ENCODE peak calls at places on chromosomes 6 and 20, in nine cellular contexts. C is heart right ventricle, B is HCT116, D is fibroblast of lung, Q is thoracic aorta, Z is left lung, R is psoas muscle, Y is A549, S is PC-3. J is an unnamed sample.
A peak's percentile ranks its signal among the peaks of the same experiment; 100 is the strongest.

GRCh38 chr6:128410584-128410983 is 109.8 kb downstream of the PTPRK start:
- DNase-seq in Y (no peak), B (no peak), Z (no peak), C (no peak), S (peak; percentile 62), Q (no peak), R (no peak), D (no peak), J (no peak)

GRCh38 chr20:53224851-53225250 is 252.7 kb downstream of the TSHZ2 start:
- DNase-seq in Y (no peak), Z (no peak), S (no peak), B (no peak), R (no peak), D (peak; percentile 84), C (no peak), Q (no peak), J (no peak)

GRCh38 chr6:77290798-77291197 is 172.5 kb downstream of the HTR1B start:
- DNase-seq in Z (no peak), Q (no peak), C (no peak), R (no peak), D (no peak), Y (no peak), S (no peak), B (no peak), J (no peak)

GRCh38 chr6:16128759-16129622 is at the start of gene MYLIP:
- DNase-seq in Y (peak; percentile 90), B (peak; percentile 81), S (peak; percentile 93), Z (peak; percentile 98), Q (peak; percentile 88), R (peak; percentile 98), C (peak; percentile 99), D (peak; percentile 86), J (peak; percentile 97)

GRCh38 chr6:167013946-167014345 is 14.7 kb downstream of the CEP43 start:
- DNase-seq in Y (no peak), R (no peak), C (no peak), D (no peak), Q (no peak), S (no peak), B (no peak), Z (no peak), J (no peak)

GRCh38 chr6:158500016-158500735 is 59.7 kb upstream of the TMEM181 start:
- DNase-seq in Z (no peak), R (no peak), B (no peak), Y (no peak), Q (no peak), S (peak; percentile 33), D (peak; percentile 25), C (no peak), J (no peak)

GRCh38 chr20:33640287-33640686 is 21.8 kb upstream of the C20orf144 start:
- DNase-seq in D (no peak), Q (no peak), R (no peak), B (no peak), S (no peak), Y (no peak), C (no peak), Z (peak; percentile 43), J (no peak)

GRCh38 chr6:44569131-44569530 is 181.6 kb downstream of the CDC5L start:
- DNase-seq in S (no peak), R (no peak), Z (no peak), D (no peak), C (no peak), Y (no peak), Q (no peak), B (no peak), J (no peak)

GRCh38 chr6:3644613-3645012 is 106.9 kb downstream of the PXDC1 start:
- DNase-seq in Z (no peak), Q (no peak), S (no peak), B (no peak), D (no peak), Y (no peak), C (no peak), R (no peak), J (no peak)

GRCh38 chr6:36129889-36130671 is at the start of gene MAPK13:
- DNase-seq in C (no peak), Q (no peak), R (no peak), B (no peak), S (peak; percentile 58), Z (peak; percentile 89), Y (no peak), D (peak; percentile 15), J (peak; percentile 71)

GRCh38 chr6:144543006-144543871 is 258.1 kb downstream of the UTRN start:
- DNase-seq in C (no peak), Y (no peak), Q (no peak), D (peak; percentile 65), S (peak; percentile 80), Z (no peak), B (peak; percentile 32), R (no peak), J (no peak)

GRCh38 chr6:121451250-121451649 is 15.8 kb downstream of the GJA1 start:
- DNase-seq in R (no peak), C (no peak), Y (no peak), Z (no peak), B (no peak), D (no peak), Q (no peak), S (no peak), J (no peak)

GRCh38 chr6:121450242-121450641 is 14.8 kb downstream of the GJA1 start:
- DNase-seq in Y (no peak), C (no peak), Q (no peak), D (no peak), Z (no peak), S (no peak), R (no peak), B (no peak), J (no peak)

GRCh38 chr6:121449331-121449730 is 13.9 kb downstream of the GJA1 start:
- DNase-seq in B (no peak), Q (no peak), C (no peak), Z (no peak), S (no peak), R (no peak), Y (no peak), D (no peak), J (no peak)

DNA sequence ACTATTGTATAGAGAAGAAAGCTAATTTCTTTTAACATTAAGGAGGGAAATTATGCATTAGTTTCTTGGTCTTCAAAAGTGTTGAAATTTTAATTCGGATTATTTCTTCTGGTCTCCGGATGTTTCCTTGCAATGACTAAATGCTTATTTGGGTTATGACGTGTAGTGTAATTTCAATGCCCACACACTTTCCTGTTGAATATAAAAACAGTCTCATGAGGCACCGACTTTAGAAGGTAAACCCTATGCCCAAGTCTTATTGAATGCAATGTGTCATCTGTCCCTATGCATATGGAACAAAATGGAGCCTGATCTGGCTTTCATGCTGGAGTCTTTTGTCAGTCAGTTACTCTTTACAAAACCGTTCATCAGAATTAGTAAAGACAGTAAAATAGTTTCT is 17.7 kb downstream of the GJA1 start:
- DNase-seq in B (no peak), R (no peak), Q (no peak), D (no peak), Y (no peak), S (no peak), C (no peak), Z (no peak), J (no peak)
- H3K27ac ChIP-seq in B (no peak overlapping the region), R (no peak overlapping the region), Q (peak overlapping the region; percentile 51), D (no peak overlapping the region), Y (no peak overlapping the region), S (no peak overlapping the region), C (no peak overlapping the region), Z (no peak overlapping the region), J (no peak overlapping the region)

DNA sequence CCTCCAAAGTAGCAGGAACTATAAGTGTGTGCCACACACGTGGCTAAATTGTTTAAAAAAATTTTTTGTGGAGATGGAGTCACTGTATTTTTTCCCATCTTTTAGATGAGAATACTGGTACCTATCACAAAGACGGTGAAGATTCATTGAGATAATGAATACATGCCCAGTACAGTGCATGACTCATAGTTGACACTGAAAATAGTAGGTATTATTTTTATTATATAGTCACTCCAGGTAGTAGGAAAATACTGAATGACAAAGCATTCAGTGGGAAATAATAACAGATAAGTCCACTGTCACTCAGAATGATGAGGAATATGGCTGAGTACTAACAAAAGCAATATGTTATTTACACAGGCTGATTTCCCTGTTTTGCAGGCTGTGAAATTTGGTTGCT is 130.0 kb upstream of the FOXQ1 start:
- DNase-seq in Q (no peak), D (no peak), S (peak; percentile 45), B (no peak), Y (no peak), C (no peak), R (no peak), Z (no peak), J (no peak)
- H3K9me3 ChIP-seq in Q (no peaks in the 10 kb centered on the region), D (no peaks in the 10 kb centered on the region), S (no peaks in the 10 kb centered on the region), B (no peaks in the 10 kb centered on the region), Y (no peaks in the 10 kb centered on the region), C (no peaks in the 10 kb centered on the region), R (no peaks in the 10 kb centered on the region), Z (no peaks in the 10 kb centered on the region), J (no peaks in the 10 kb centered on the region)

DNA sequence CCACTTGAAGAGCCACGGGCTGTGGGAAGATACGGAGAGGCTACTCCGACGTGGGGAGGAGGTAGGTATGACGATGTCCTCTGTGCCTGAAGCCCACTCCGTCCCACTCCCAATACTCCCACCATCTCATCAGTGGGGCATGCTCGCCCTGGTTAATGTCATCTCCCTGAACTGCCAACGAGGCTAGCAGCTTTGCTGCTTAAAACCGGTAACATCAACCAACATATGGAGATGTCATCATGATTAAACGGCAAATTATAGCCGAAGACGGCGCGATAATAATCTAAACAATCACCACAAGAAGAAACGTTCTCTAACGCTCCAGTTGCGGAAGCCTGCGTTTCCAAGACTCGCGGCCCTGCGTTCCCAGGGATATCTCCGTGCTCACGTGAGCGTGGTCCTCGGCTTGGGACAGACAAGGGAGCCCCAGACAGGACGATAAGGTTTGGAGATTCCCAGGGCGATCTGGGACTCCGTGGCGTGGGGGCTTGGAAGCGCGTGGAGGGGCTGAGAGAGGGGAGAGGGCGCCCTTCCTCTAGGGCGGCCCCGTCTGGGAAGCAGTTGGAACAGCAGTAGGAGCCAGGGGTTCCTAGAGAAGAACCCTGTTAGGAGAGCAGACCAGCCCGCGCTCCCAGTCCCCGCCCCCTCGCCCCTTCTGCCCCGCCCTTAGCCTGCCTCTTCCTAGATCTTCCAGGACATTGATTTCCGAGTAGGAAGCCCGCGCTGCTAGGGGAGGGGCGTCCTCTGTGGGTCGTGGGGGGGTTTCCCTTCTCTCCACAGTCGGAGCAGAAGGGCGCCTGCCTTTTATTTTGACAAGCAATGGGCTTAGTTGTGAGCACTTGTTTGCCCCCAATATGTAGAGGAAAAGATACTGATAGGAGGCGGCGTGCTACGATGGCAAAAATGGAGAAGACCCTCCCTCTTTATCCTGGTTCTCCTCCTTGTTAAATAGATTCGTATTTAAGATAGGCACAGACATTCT is 10.7 kb downstream of the NRN1 start:
- DNase-seq in R (peak; percentile 61), S (no peak), B (no peak), Q (no peak), D (peak; percentile 31), Y (peak; percentile 40), Z (peak; percentile 89), C (peak; percentile 79), J (peak; percentile 75)
- TF ChIP-seq CTCF in R (peak; percentile 18), S (no peak), B (no peak), Q (no peak), D (peak; percentile 23), Y (no peak), Z (no peak), C (peak; percentile 53), J (peak; percentile 29)

GRCh38 chr6:111663232-111663631 is 57.6 kb upstream of the TRAF3IP2 start:
- DNase-seq in R (peak; percentile 64), Y (no peak), B (no peak), C (peak; percentile 33), Q (no peak), D (no peak), S (no peak), Z (no peak), J (no peak)
- H3K27ac ChIP-seq in R (peak overlapping the region; percentile 86), Y (no peak overlapping the region), B (no peak overlapping the region), C (peak overlapping the region; percentile 69), Q (peak overlapping the region; percentile 80), D (no peak overlapping the region), S (no peak overlapping the region), Z (no peak overlapping the region), J (peak overlapping the region; percentile 65)

GRCh38 chr6:24253360-24253759 is 104.5 kb downstream of the DCDC2 start:
- DNase-seq in R (no peak), S (no peak), Q (no peak), D (no peak), Y (no peak), Z (no peak), B (no peak), C (no peak), J (no peak)
- H3K9me3 ChIP-seq in R (no peaks in the 10 kb centered on the region), S (no peaks in the 10 kb centered on the region), Q (no peaks in the 10 kb centered on the region), D (no peaks in the 10 kb centered on the region), Y (peaks cover 3% of the 10 kb centered on the region), Z (no peaks in the 10 kb centered on the region), B (no peaks in the 10 kb centered on the region), C (no peaks in the 10 kb centered on the region), J (no peaks in the 10 kb centered on the region)

J was measured in lower lobe of right lung.